ENCODE peak calls at places on chromosome 13, in nine cellular contexts. B, I, A, U, R, W, O, K and G are unnamed samples.
A peak's percentile ranks its signal among the peaks of the same experiment; 100 is the strongest.

GRCh38 chr13:53064721-53065120 is 36.1 kb downstream of the OLFM4 start:
- DNase-seq in B (no peak), I (no peak), A (no peak), U (no peak), R (no peak), W (no peak), O (no peak), K (no peak), G (no peak)

GRCh38 chr13:44837250-44837649 is 152.0 kb downstream of the NUFIP1 start:
- DNase-seq in B (no peak), I (peak; percentile 37), A (peak; percentile 16), U (no peak), R (no peak), W (no peak), O (no peak), K (no peak), G (no peak)

GRCh38 chr13:98478134-98479129 is 98.5 kb downstream of the STK24 start:
- DNase-seq in B (peak; percentile 47), I (no peak), A (peak; percentile 23), U (no peak), R (no peak), W (no peak), O (peak; percentile 48), K (no peak), G (no peak)

GRCh38 chr13:36673838-36674326 is at the start of gene SERTM1:
- DNase-seq in B (no peak), I (peak; percentile 7), A (no peak), U (no peak), R (peak; percentile 68), W (no peak), O (no peak), K (peak; percentile 2), G (no peak)

GRCh38 chr13:73274147-73274546 is 215.3 kb downstream of the KLF5 start:
- DNase-seq in B (no peak), I (no peak), A (no peak), U (no peak), R (no peak), W (no peak), O (peak; percentile 81), K (no peak), G (no peak)

GRCh38 chr13:75669706-75670105 is 33.6 kb downstream of the LMO7 start:
- DNase-seq in B (no peak), I (no peak), A (no peak), U (no peak), R (no peak), W (no peak), O (no peak), K (no peak), G (no peak)

GRCh38 chr13:31588331-31588730 is 151.0 kb upstream of the RXFP2 start:
- DNase-seq in B (no peak), I (no peak), A (no peak), U (peak; percentile 94), R (no peak), W (no peak), O (no peak), K (no peak), G (no peak)

GRCh38 chr13:83819156-83819555 is 63.1 kb downstream of the SLITRK1 start:
- DNase-seq in B (no peak), I (no peak), A (no peak), U (no peak), R (no peak), W (no peak), O (no peak), K (no peak), G (no peak)

GRCh38 chr13:25689539-25689938 is 317.8 kb downstream of the ATP8A2 start:
- DNase-seq in B (no peak), I (no peak), A (no peak), U (no peak), R (no peak), W (no peak), O (no peak), K (no peak), G (no peak)

GRCh38 chr13:45851171-45851889 is at the start of gene SIAH3:
- DNase-seq in B (no peak), I (peak; percentile 16), A (no peak), U (no peak), R (no peak), W (no peak), O (no peak), K (no peak), G (no peak)

GRCh38 chr13:99496322-99497142 is 4.7 kb upstream of the TM9SF2 start:
- DNase-seq in B (no peak), I (peak; percentile 22), A (peak; percentile 56), U (peak; percentile 93), R (no peak), W (no peak), O (peak; percentile 91), K (no peak), G (no peak)

GRCh38 chr13:25752957-25753540 is 298.8 kb downstream of the SHISA2 start:
- DNase-seq in B (no peak), I (peak; percentile 91), A (peak; percentile 88), U (no peak), R (no peak), W (no peak), O (peak; percentile 84), K (peak; percentile 51), G (no peak)

GRCh38 chr13:60396783-60397692 is at the start of gene TDRD3:
- DNase-seq in B (peak; percentile 83), I (peak; percentile 89), A (peak; percentile 87), U (peak; percentile 90), R (peak; percentile 93), W (peak; percentile 55), O (peak; percentile 83), K (peak; percentile 67), G (peak; percentile 83)

GRCh38 chr13:74770361-74770760 is 636.2 kb upstream of the KLF12 start:
- DNase-seq in B (no peak), I (peak; percentile 92), A (peak; percentile 22), U (no peak), R (no peak), W (no peak), O (peak; percentile 97), K (peak; percentile 4), G (no peak)

GRCh38 chr13:75798353-75799245 is 162.5 kb downstream of the LMO7 start:
- DNase-seq in B (no peak), I (peak; percentile 37), A (peak; percentile 44), U (no peak), R (no peak), W (no peak), O (peak; percentile 53), K (peak; percentile 35), G (no peak)

GRCh38 chr13:102440259-102440936 is 38.5 kb upstream of the FGF14 start:
- DNase-seq in B (peak; percentile 25), I (no peak), A (peak; percentile 41), U (no peak), R (peak; percentile 69), W (no peak), O (no peak), K (peak; percentile 29), G (no peak)

GRCh38 chr13:24279267-24279666 is 30.1 kb upstream of the C1QTNF9 start:
- DNase-seq in B (no peak), I (no peak), A (no peak), U (no peak), R (no peak), W (no peak), O (no peak), K (no peak), G (no peak)

GRCh38 chr13:45473627-45474026 is 8.9 kb downstream of the COG3 start:
- DNase-seq in B (no peak), I (no peak), A (no peak), U (peak; percentile 42), R (no peak), W (no peak), O (no peak), K (no peak), G (no peak)

DNA sequence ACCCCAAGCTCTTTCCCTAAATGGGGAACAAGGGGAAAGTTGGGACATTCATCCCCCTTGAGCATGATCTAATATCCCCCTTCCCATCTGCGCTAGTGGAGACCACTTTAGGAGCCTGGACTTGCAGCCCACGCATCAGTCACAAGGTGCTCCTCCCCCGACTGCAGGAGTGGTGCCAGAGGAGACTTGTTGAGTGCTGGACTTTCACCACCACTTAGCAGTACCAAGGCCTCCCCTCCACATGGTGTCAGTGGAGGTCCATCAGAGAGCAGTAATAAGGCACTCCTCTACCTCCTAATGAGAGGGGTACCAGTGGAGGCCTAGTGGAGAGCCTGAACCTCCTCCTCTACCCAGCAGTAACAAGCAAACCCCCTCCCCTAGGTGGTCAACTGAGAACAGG is 22.5 kb downstream of the CAB39L start:
- DNase-seq in B (peak; percentile 37), I (peak; percentile 7), A (peak; percentile 8), U (peak; percentile 58), R (no peak), W (no peak), O (no peak), K (no peak), G (no peak)
- TF ChIP-seq CTCF in B (peak; percentile 46), I (no peak), A (no peak), U (peak; percentile 20), R (no peak), W (no peak), O (no peak), K (no peak), G (no peak)

DNA sequence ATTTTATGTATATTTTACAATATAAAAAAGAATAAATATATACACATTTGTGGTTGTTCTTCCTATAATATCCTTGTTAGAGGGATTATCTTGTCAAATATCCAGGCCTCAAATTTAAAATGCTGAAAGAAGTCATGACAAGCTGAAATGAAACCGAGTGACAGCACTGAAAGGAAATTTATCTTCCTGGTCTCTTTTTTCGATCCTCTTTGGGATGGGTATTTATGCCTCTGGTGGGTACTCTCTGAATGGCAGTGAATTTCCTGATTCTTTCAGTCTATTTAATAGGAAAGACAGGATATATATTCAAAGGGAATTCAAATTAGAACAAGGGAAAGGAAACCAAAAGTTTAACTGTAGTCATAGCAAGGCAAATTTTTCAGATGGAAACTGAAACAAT is 98.0 kb downstream of the DLEU7 start:
- DNase-seq in B (no peak), I (no peak), A (no peak), U (no peak), R (no peak), W (peak; percentile 4), O (no peak), K (no peak), G (no peak)
- TF ChIP-seq CTCF in B (no peak), I (no peak), A (no peak), U (no peak), R (no peak), W (no peak), O (no peak), K (no peak), G (no peak)

GRCh38 chr13:85900521-85900920 is 101.3 kb upstream of the SLITRK6 start:
- DNase-seq in B (no peak), I (no peak), A (no peak), U (no peak), R (no peak), W (no peak), O (no peak), K (no peak), G (no peak)

GRCh38 chr13:85896516-85897450 is 97.6 kb upstream of the SLITRK6 start:
- DNase-seq in B (no peak), I (no peak), A (no peak), U (no peak), R (no peak), W (no peak), O (no peak), K (peak; percentile 21), G (no peak)
- TF ChIP-seq CTCF in B (no peak), I (no peak), A (no peak), U (peak; percentile 21), R (no peak), W (no peak), O (no peak), K (no peak), G (no peak)

GRCh38 chr13:27869436-27870090 is 50.2 kb upstream of the PDX1 start:
- DNase-seq in B (no peak), I (no peak), A (no peak), U (no peak), R (no peak), W (no peak), O (no peak), K (no peak), G (no peak)

GRCh38 chr13:27868639-27869435 is 51.0 kb upstream of the PDX1 start:
- DNase-seq in B (peak; percentile 33), I (peak; percentile 16), A (peak; percentile 26), U (no peak), R (no peak), W (no peak), O (peak; percentile 6), K (peak; percentile 20), G (no peak)
- TF ChIP-seq CTCF in B (peak; percentile 28), I (peak; percentile 49), A (peak; percentile 60), U (peak; percentile 53), R (peak; percentile 43), W (peak; percentile 45), O (peak; percentile 64), K (peak; percentile 40), G (no peak)